ENCODE peak calls at places on chromosomes 13 and 19, in ten cellular contexts. J is GM06990; D is upper lobe of right lung; L is NCI-H1092; G is neural crest cell; U is A673; O is activated T-helper 1 cell treated with Interleukin-2 at 50 U/mL for 16 hours; R is HAP-1; Q is activated naive CD8-positive, alpha-beta T cell treated with anti-CD3 and anti-CD28 coated beads, Interleukin-2, amount 50 U/mL, for 24 hours; S is GOT3. F is an unnamed sample.

GRCh38 chr19:47776568-47776967 is 1.9 kb upstream of the SELENOW start:
- DNase-seq in J (no peak), D (no peak), L (peak; percentile 50), G (no peak), U (no peak), O (no peak), R (no peak), Q (no peak), S (no peak), F (no peak)

GRCh38 chr19:13460045-13460444 is 46.2 kb downstream of the CACNA1A start:
- DNase-seq in J (no peak), D (no peak), L (no peak), G (no peak), U (no peak), O (no peak), R (no peak), Q (no peak), S (no peak), F (no peak)

GRCh38 chr19:35732540-35733179 is 9.6 kb downstream of the IGFLR1 start:
- DNase-seq in J (no peak), D (no peak), L (no peak), G (no peak), U (no peak), O (no peak), R (no peak), Q (no peak), S (no peak), F (no peak)

GRCh38 chr19:45150731-45151725 is 9.8 kb downstream of the NKPD1 start:
- DNase-seq in J (no peak), D (no peak), L (no peak), G (no peak), U (no peak), O (no peak), R (no peak), Q (no peak), S (no peak), F (no peak)

GRCh38 chr13:95222733-95223018 is 78.6 kb downstream of the ABCC4 start:
- DNase-seq in J (no peak), D (no peak), L (no peak), G (no peak), U (no peak), O (no peak), R (no peak), Q (no peak), S (no peak), F (no peak)

GRCh38 chr13:98326274-98326673 is 149.2 kb upstream of the RNF113B start:
- DNase-seq in J (no peak), D (no peak), L (no peak), G (no peak), U (no peak), O (no peak), R (peak; percentile 22), Q (no peak), S (no peak), F (no peak)

GRCh38 chr19:43470288-43470687 is 4.9 kb upstream of the LYPD3 start:
- DNase-seq in J (no peak), D (no peak), L (no peak), G (no peak), U (no peak), O (peak; percentile 8), R (no peak), Q (peak; percentile 52), S (no peak), F (peak; percentile 66)

GRCh38 chr19:10317857-10318462 is 2.1 kb upstream of the FDX2 start:
- DNase-seq in J (no peak), D (no peak), L (no peak), G (no peak), U (no peak), O (no peak), R (no peak), Q (no peak), S (no peak), F (no peak)

GRCh38 chr13:27973956-27974662 is 5.0 kb upstream of the CDX2 start:
- DNase-seq in J (no peak), D (no peak), L (no peak), G (no peak), U (no peak), O (no peak), R (no peak), Q (no peak), S (no peak), F (peak; percentile 15)

GRCh38 chr19:44603201-44603945 is 10.0 kb upstream of the IGSF23 start:
- DNase-seq in J (no peak), D (no peak), L (no peak), G (no peak), U (no peak), O (no peak), R (no peak), Q (no peak), S (no peak), F (no peak)